ENCODE peak calls at places on chromosome 10, in five cellular contexts. F is stimulated activated CD4-positive, alpha-beta T cell treated with anti-CD3 and anti-CD28 coated beads, Interleukin-1b, Interleukin-23, amount 100 ng/mL, for 24 hours; W is activated naive CD4-positive, alpha-beta T cell; A is foreskin fibroblast; I is RWPE1. M is an unnamed sample.

GRCh38 chr10:29949411-29950011 is 109.9 kb downstream of the JCAD start:
- DNase-seq in F (no peak), W (no peak), A (peak), I (peak), M (no peak)

GRCh38 chr10:130110236-130111114 is at the start of gene C10orf143:
- DNase-seq in F (peak), W (peak), A (peak), I (peak), M (peak)

GRCh38 chr10:24128066-24128751 is 80.7 kb upstream of the KIAA1217 start:
- DNase-seq in F (no peak), W (no peak), A (no peak), I (no peak), M (no peak)

GRCh38 chr10:19041176-19041575 is 7.4 kb upstream of the MALRD1 start:
- DNase-seq in F (no peak), W (no peak), A (no peak), I (no peak), M (no peak)

GRCh38 chr10:404991-405390 is 269.7 kb downstream of the ZMYND11 start:
- DNase-seq in F (no peak), W (no peak), A (no peak), I (no peak), M (no peak)

GRCh38 chr10:29731760-29732159 is 97.0 kb upstream of the SVIL start:
- DNase-seq in F (no peak), W (no peak), A (peak), I (no peak), M (no peak)

GRCh38 chr10:110457851-110458582 is 39.7 kb upstream of the DUSP5 start:
- DNase-seq in F (no peak), W (no peak), A (no peak), I (no peak), M (peak)

GRCh38 chr10:71254834-71255539 is 42.6 kb downstream of the UNC5B start:
- DNase-seq in F (no peak), W (no peak), A (no peak), I (no peak), M (no peak)

GRCh38 chr10:117734626-117735405 is 192.3 kb downstream of the EMX2 start:
- DNase-seq in F (no peak), W (no peak), A (no peak), I (no peak), M (no peak)

GRCh38 chr10:77223532-77224460 is 413.8 kb downstream of the KCNMA1 start:
- DNase-seq in F (no peak), W (no peak), A (peak), I (no peak), M (no peak)

GRCh38 chr10:74329873-74330272 is 178.9 kb downstream of the ADK start:
- DNase-seq in F (no peak), W (no peak), A (peak), I (no peak), M (no peak)

GRCh38 chr10:103652599-103653281 is 159.2 kb downstream of the NEURL1 start:
- DNase-seq in F (no peak), W (no peak), A (no peak), I (no peak), M (no peak)

GRCh38 chr10:117186832-117187615 is 10.3 kb upstream of the KCNK18 start:
- DNase-seq in F (no peak), W (no peak), A (peak), I (peak), M (no peak)

GRCh38 chr10:43155221-43155620 is 17.0 kb downstream of the CSGALNACT2 start:
- DNase-seq in F (no peak), W (no peak), A (no peak), I (no peak), M (no peak)

GRCh38 chr10:70197235-70197952 is 27.1 kb upstream of the SAR1A start:
- DNase-seq in F (no peak), W (no peak), A (no peak), I (no peak), M (no peak)

GRCh38 chr10:60810437-60811182 is 32.3 kb downstream of the CDK1 start:
- DNase-seq in F (no peak), W (no peak), A (peak), I (no peak), M (no peak)

GRCh38 chr10:114576716-114577115 is 81.4 kb downstream of the ABLIM1 start:
- DNase-seq in F (no peak), W (no peak), A (no peak), I (no peak), M (no peak)

GRCh38 chr10:127928021-127928806 is 21.3 kb downstream of the PTPRE start:
- DNase-seq in F (no peak), W (no peak), A (peak), I (no peak), M (no peak)

GRCh38 chr10:80491251-80492102 is 37.4 kb downstream of the TSPAN14 start:
- DNase-seq in F (no peak), W (no peak), A (no peak), I (no peak), M (peak)

GRCh38 chr10:71770789-71771188 is 2.5 kb downstream of the VSIR start:
- DNase-seq in F (no peak), W (no peak), A (peak), I (no peak), M (no peak)

GRCh38 chr10:33126118-33126517 is 168.1 kb upstream of the ITGB1 start:
- DNase-seq in F (no peak), W (peak), A (no peak), I (peak), M (no peak)

GRCh38 chr10:86247588-86247987 is 119.0 kb downstream of the GRID1 start:
- DNase-seq in F (no peak), W (no peak), A (no peak), I (no peak), M (no peak)

GRCh38 chr10:23556727-23557440 is 118.0 kb downstream of the OTUD1 start:
- DNase-seq in F (no peak), W (no peak), A (peak), I (peak), M (no peak)

GRCh38 chr10:50369931-50370330 is 118.6 kb upstream of the ASAH2 start:
- DNase-seq in F (no peak), W (no peak), A (no peak), I (no peak), M (no peak)

GRCh38 chr10:105274671-105275070 is 633.6 kb downstream of the SORCS3 start:
- DNase-seq in F (no peak), W (no peak), A (no peak), I (no peak), M (no peak)

GRCh38 chr10:122546242-122546641 is 14.3 kb upstream of the DMBT1 start:
- DNase-seq in F (no peak), W (no peak), A (no peak), I (no peak), M (no peak)

GRCh38 chr10:124064676-124065075 is 28.7 kb downstream of the CHST15 start:
- DNase-seq in F (no peak), W (no peak), A (no peak), I (no peak), M (no peak)

GRCh38 chr10:75143353-75143752 is 31.9 kb downstream of the SAMD8 start:
- DNase-seq in F (no peak), W (no peak), A (peak), I (peak), M (no peak)